ENCODE peak calls at places on chromosomes 7 and 10, in six cellular contexts. One of them, this sample, is unnamed.

GRCh38 chr7:158774916-158775315 is 54.4 kb downstream of the ESYT2 start:
- DNase-seq in transverse colon: no peak
- DNase-seq in fibroblast of lung: no peak
- DNase-seq in type B pancreatic cell: no peak
- DNase-seq in IMR-90: peak
- DNase-seq in tibial nerve: no peak
- DNase-seq in this sample: no peak

GRCh38 chr10:35089641-35090161 is 440 bp downstream of the CUL2 start:
- DNase-seq in IMR-90: peak
- DNase-seq in type B pancreatic cell: no peak
- DNase-seq in fibroblast of lung: peak
- DNase-seq in transverse colon: no peak
- DNase-seq in tibial nerve: no peak
- DNase-seq in this sample: no peak

GRCh38 chr10:46106410-46107255 is 60.6 kb upstream of the MSMB start:
- DNase-seq in tibial nerve: no peak
- DNase-seq in type B pancreatic cell: no peak
- DNase-seq in fibroblast of lung: peak
- DNase-seq in transverse colon: peak
- DNase-seq in IMR-90: peak
- DNase-seq in this sample: no peak

GRCh38 chr7:73971315-73971700 is 56.7 kb upstream of the ELN start:
- DNase-seq in IMR-90: no peak
- DNase-seq in transverse colon: no peak
- DNase-seq in type B pancreatic cell: no peak
- DNase-seq in fibroblast of lung: no peak
- DNase-seq in tibial nerve: no peak
- DNase-seq in this sample: no peak

GRCh38 chr10:121683366-121683765 is 85.1 kb upstream of the FGFR2 start:
- DNase-seq in type B pancreatic cell: no peak
- DNase-seq in IMR-90: no peak
- DNase-seq in tibial nerve: no peak
- DNase-seq in transverse colon: no peak
- DNase-seq in fibroblast of lung: no peak
- DNase-seq in this sample: no peak

GRCh38 chr10:79444243-79445119 is 943 bp downstream of the ZCCHC24 start:
- DNase-seq in tibial nerve: peak
- DNase-seq in fibroblast of lung: peak
- DNase-seq in IMR-90: peak
- DNase-seq in type B pancreatic cell: no peak
- DNase-seq in transverse colon: peak
- DNase-seq in this sample: no peak

GRCh38 chr7:82335927-82336326 is 107.7 kb downstream of the CACNA2D1 start:
- DNase-seq in tibial nerve: no peak
- DNase-seq in type B pancreatic cell: no peak
- DNase-seq in fibroblast of lung: peak
- DNase-seq in IMR-90: peak
- DNase-seq in transverse colon: no peak
- DNase-seq in this sample: no peak

GRCh38 chr10:47146571-47146970 is 153.4 kb upstream of the GDF10 start:
- DNase-seq in IMR-90: no peak
- DNase-seq in transverse colon: no peak
- DNase-seq in type B pancreatic cell: no peak
- DNase-seq in tibial nerve: no peak
- DNase-seq in fibroblast of lung: no peak
- DNase-seq in this sample: no peak

GRCh38 chr7:8177109-8177933 is 84.6 kb downstream of the ICA1 start:
- DNase-seq in fibroblast of lung: no peak
- DNase-seq in type B pancreatic cell: no peak
- DNase-seq in transverse colon: no peak
- DNase-seq in tibial nerve: no peak
- DNase-seq in IMR-90: no peak
- DNase-seq in this sample: no peak

GRCh38 chr10:116768786-116769185 is 26.4 kb upstream of the HSPA12A start:
- DNase-seq in tibial nerve: no peak
- DNase-seq in type B pancreatic cell: no peak
- DNase-seq in transverse colon: no peak
- DNase-seq in fibroblast of lung: no peak
- DNase-seq in IMR-90: peak
- DNase-seq in this sample: no peak

GRCh38 chr10:127354992-127355391 is 158.6 kb upstream of the INSYN2A start:
- DNase-seq in fibroblast of lung: peak
- DNase-seq in type B pancreatic cell: no peak
- DNase-seq in IMR-90: no peak
- DNase-seq in tibial nerve: no peak
- DNase-seq in transverse colon: no peak
- DNase-seq in this sample: no peak

GRCh38 chr7:79245623-79246249 is 207.7 kb downstream of the MAGI2 start:
- DNase-seq in tibial nerve: no peak
- DNase-seq in fibroblast of lung: no peak
- DNase-seq in IMR-90: no peak
- DNase-seq in transverse colon: no peak
- DNase-seq in type B pancreatic cell: no peak
- DNase-seq in this sample: no peak

GRCh38 chr10:54402576-54402975 is 398.5 kb downstream of the PCDH15 start:
- DNase-seq in fibroblast of lung: peak
- DNase-seq in type B pancreatic cell: no peak
- DNase-seq in tibial nerve: no peak
- DNase-seq in transverse colon: no peak
- DNase-seq in IMR-90: peak
- DNase-seq in this sample: no peak

GRCh38 chr10:55628260-55628701 is 732.8 kb downstream of the ZWINT start:
- DNase-seq in IMR-90: no peak
- DNase-seq in transverse colon: no peak
- DNase-seq in fibroblast of lung: peak
- DNase-seq in type B pancreatic cell: peak
- DNase-seq in tibial nerve: no peak
- DNase-seq in this sample: no peak

GRCh38 chr10:60239228-60239627 is 150.4 kb downstream of the ANK3 start:
- DNase-seq in IMR-90: no peak
- DNase-seq in tibial nerve: no peak
- DNase-seq in fibroblast of lung: no peak
- DNase-seq in type B pancreatic cell: no peak
- DNase-seq in transverse colon: no peak
- DNase-seq in this sample: no peak

GRCh38 chr7:77747178-77747577 is 50.9 kb downstream of the RSBN1L start:
- DNase-seq in transverse colon: no peak
- DNase-seq in IMR-90: no peak
- DNase-seq in tibial nerve: no peak
- DNase-seq in type B pancreatic cell: no peak
- DNase-seq in fibroblast of lung: no peak
- DNase-seq in this sample: no peak

GRCh38 chr10:132458595-132459251 is 61.7 kb downstream of the PWWP2B start:
- DNase-seq in IMR-90: no peak
- DNase-seq in fibroblast of lung: no peak
- DNase-seq in transverse colon: peak
- DNase-seq in tibial nerve: no peak
- DNase-seq in type B pancreatic cell: no peak
- DNase-seq in this sample: peak

GRCh38 chr7:132065973-132066611 is 509.7 kb upstream of the PODXL start:
- DNase-seq in fibroblast of lung: no peak
- DNase-seq in tibial nerve: no peak
- DNase-seq in transverse colon: no peak
- DNase-seq in IMR-90: no peak
- DNase-seq in type B pancreatic cell: no peak
- DNase-seq in this sample: no peak

GRCh38 chr7:39416866-39417265 is 149.3 kb upstream of the YAE1 start:
- DNase-seq in fibroblast of lung: no peak
- DNase-seq in type B pancreatic cell: no peak
- DNase-seq in transverse colon: no peak
- DNase-seq in IMR-90: no peak
- DNase-seq in tibial nerve: no peak
- DNase-seq in this sample: no peak

GRCh38 chr7:30974605-30975256 is 11.0 kb downstream of the GHRHR start:
- DNase-seq in type B pancreatic cell: peak
- DNase-seq in fibroblast of lung: peak
- DNase-seq in transverse colon: peak
- DNase-seq in IMR-90: peak
- DNase-seq in tibial nerve: no peak
- DNase-seq in this sample: peak

GRCh38 chr10:1434202-1434601 is 303.1 kb downstream of the ADARB2 start:
- DNase-seq in type B pancreatic cell: no peak
- DNase-seq in fibroblast of lung: no peak
- DNase-seq in IMR-90: no peak
- DNase-seq in transverse colon: no peak
- DNase-seq in tibial nerve: no peak
- DNase-seq in this sample: no peak

GRCh38 chr10:121598261-121599249 is at the start of gene FGFR2:
- DNase-seq in fibroblast of lung: peak
- DNase-seq in tibial nerve: peak
- DNase-seq in IMR-90: no peak
- DNase-seq in transverse colon: peak
- DNase-seq in type B pancreatic cell: peak
- DNase-seq in this sample: peak

GRCh38 chr7:132049462-132050304 is 493.3 kb upstream of the PODXL start:
- DNase-seq in IMR-90: peak
- DNase-seq in tibial nerve: no peak
- DNase-seq in fibroblast of lung: peak
- DNase-seq in type B pancreatic cell: peak
- DNase-seq in transverse colon: peak
- DNase-seq in this sample: no peak

GRCh38 chr10:34696423-34696822 is 118.7 kb downstream of the PARD3 start:
- DNase-seq in fibroblast of lung: peak
- DNase-seq in transverse colon: no peak
- DNase-seq in tibial nerve: no peak
- DNase-seq in IMR-90: peak
- DNase-seq in type B pancreatic cell: no peak
- DNase-seq in this sample: no peak

GRCh38 chr10:75717126-75717916 is 285.9 kb downstream of the LRMDA start:
- DNase-seq in fibroblast of lung: peak
- DNase-seq in IMR-90: no peak
- DNase-seq in type B pancreatic cell: no peak
- DNase-seq in transverse colon: no peak
- DNase-seq in tibial nerve: no peak
- DNase-seq in this sample: no peak

GRCh38 chr7:100428967-100429636 is 529 bp upstream of the MEPCE start:
- DNase-seq in fibroblast of lung: peak
- DNase-seq in IMR-90: peak
- DNase-seq in tibial nerve: peak
- DNase-seq in type B pancreatic cell: peak
- DNase-seq in transverse colon: peak
- DNase-seq in this sample: peak
- TF ChIP-seq CTCF in fibroblast of lung: no peak
- TF ChIP-seq CTCF in IMR-90: no peak
- TF ChIP-seq CTCF in tibial nerve: peak
- TF ChIP-seq CTCF in type B pancreatic cell: peak
- TF ChIP-seq CTCF in transverse colon: peak
- TF ChIP-seq CTCF in this sample: no peak

GRCh38 chr10:100359030-100359432 is 12.0 kb downstream of the SCD start:
- DNase-seq in fibroblast of lung: no peak
- DNase-seq in tibial nerve: no peak
- DNase-seq in IMR-90: no peak
- DNase-seq in type B pancreatic cell: no peak
- DNase-seq in transverse colon: no peak
- DNase-seq in this sample: no peak
- TF ChIP-seq CTCF in fibroblast of lung: no peak
- TF ChIP-seq CTCF in tibial nerve: no peak
- TF ChIP-seq CTCF in IMR-90: no peak
- TF ChIP-seq CTCF in type B pancreatic cell: no peak
- TF ChIP-seq CTCF in transverse colon: no peak
- TF ChIP-seq CTCF in this sample: no peak

DNA sequence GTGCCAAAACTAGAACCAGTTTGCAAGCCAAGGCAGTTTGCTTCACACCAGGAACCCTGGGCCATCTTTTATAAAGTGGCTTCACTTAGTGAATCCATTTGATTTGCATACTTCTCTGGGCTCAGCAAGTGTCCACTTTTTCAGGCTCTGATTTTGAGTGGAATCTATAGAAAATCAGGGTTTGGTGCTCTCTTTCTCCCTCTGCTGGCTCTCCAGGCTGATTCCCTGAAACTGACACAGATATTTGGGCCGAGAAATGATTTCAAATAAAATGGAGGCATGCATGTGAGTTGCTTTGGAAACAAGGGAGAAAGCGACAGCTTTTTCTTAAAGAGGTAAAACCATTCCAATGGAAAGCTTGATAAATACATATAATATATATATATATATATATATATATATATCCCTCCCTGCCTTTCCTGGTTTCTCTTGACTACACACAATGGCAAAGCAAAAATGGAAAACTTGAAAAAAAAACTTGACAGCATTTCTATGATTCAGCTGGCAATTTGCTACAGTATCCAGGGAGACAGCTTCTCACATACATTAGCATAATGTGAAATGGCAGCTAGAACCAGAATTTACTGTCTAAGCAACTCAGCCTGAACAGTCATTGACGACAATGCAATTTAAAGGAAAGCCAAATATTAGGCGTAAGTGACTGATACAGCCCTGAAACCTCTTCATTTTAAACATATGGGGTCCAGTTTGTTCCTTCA is 188.4 kb downstream of the TMEM178B start:
- DNase-seq in IMR-90: no peak
- DNase-seq in type B pancreatic cell: no peak
- DNase-seq in tibial nerve: no peak
- DNase-seq in fibroblast of lung: peak
- DNase-seq in transverse colon: no peak
- DNase-seq in this sample: no peak
- TF ChIP-seq CTCF in IMR-90: peak
- TF ChIP-seq CTCF in type B pancreatic cell: peak
- TF ChIP-seq CTCF in tibial nerve: no peak
- TF ChIP-seq CTCF in fibroblast of lung: peak
- TF ChIP-seq CTCF in transverse colon: no peak
- TF ChIP-seq CTCF in this sample: peak

DNA sequence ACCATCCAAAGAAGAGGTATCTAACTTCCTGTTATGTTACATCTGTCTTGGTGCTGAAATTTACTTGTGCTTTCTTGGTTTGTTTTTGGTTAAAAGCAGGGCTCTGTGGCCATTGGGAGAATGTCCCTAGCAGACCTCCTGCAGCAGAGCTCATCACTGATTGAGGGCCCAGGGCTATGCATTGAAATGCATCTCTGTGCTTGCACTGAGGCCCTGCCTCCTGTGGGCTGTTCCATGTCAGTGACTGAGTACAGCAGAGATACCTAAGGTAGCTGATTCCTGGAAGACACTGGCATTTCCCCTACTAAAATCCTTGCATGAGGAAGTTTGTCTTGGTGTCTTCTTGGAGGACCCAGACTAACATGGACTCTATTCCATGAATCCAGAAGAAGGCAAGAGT is 213.9 kb downstream of the FRMD4A start:
- DNase-seq in type B pancreatic cell: no peak
- DNase-seq in fibroblast of lung: no peak
- DNase-seq in transverse colon: no peak
- DNase-seq in IMR-90: no peak
- DNase-seq in tibial nerve: no peak
- DNase-seq in this sample: no peak
- TF ChIP-seq CTCF in type B pancreatic cell: no peak
- TF ChIP-seq CTCF in fibroblast of lung: no peak
- TF ChIP-seq CTCF in transverse colon: no peak
- TF ChIP-seq CTCF in IMR-90: no peak
- TF ChIP-seq CTCF in tibial nerve: no peak
- TF ChIP-seq CTCF in this sample: no peak

This sample was measured in chondrocyte.